ENCODE peak calls at places on chromosomes 12 and 14, in nine cellular contexts. P is tibial nerve, F is GM12864, N is heart left ventricle, H is astrocyte of the cerebellum, S is WERI-Rb-1, O is adrenal gland, K is mesendoderm, U is iPS DF 6.9. T is an unnamed sample.

GRCh38 chr12:78402366-78403134 is 462.0 kb upstream of the SYT1 start:
- DNase-seq in N (no peak), F (no peak), U (no peak), O (no peak), K (no peak), S (no peak), H (no peak), P (no peak), T (no peak)

GRCh38 chr12:3538691-3539030 is 47.7 kb downstream of the PRMT8 start:
- DNase-seq in F (no peak), P (no peak), O (no peak), N (no peak), H (no peak), S (no peak), K (no peak), U (no peak), T (no peak)

GRCh38 chr12:32125455-32126084 is 18.9 kb downstream of the BICD1 start:
- DNase-seq in H (no peak), N (no peak), P (no peak), S (no peak), U (no peak), K (no peak), O (no peak), F (no peak), T (no peak)

GRCh38 chr14:104933721-104934379 is 9.2 kb downstream of the PLD4 start:
- DNase-seq in U (no peak), S (no peak), K (no peak), F (no peak), P (peak), O (no peak), N (no peak), H (no peak), T (no peak)

GRCh38 chr14:63203618-63204406 is 431 bp upstream of the RHOJ start:
- DNase-seq in K (peak), S (peak), H (peak), U (peak), N (peak), P (peak), O (peak), F (no peak), T (peak)

GRCh38 chr14:105945891-105946290 is 419.5 kb downstream of the TMEM121 start:
- DNase-seq in P (no peak), N (peak), K (no peak), U (no peak), S (no peak), F (no peak), O (no peak), H (no peak), T (no peak)

GRCh38 chr14:69107407-69108003 is 45.4 kb downstream of the DCAF5 start:
- DNase-seq in U (no peak), S (peak), K (peak), F (no peak), O (peak), H (peak), P (no peak), N (peak), T (no peak)

GRCh38 chr12:46160081-46160980 is 108.5 kb downstream of the SLC38A1 start:
- DNase-seq in K (no peak), O (no peak), N (no peak), U (no peak), F (no peak), P (no peak), S (no peak), H (peak), T (peak)

GRCh38 chr14:77457115-77457521 is 283 bp downstream of the VIPAS39 start:
- DNase-seq in P (no peak), H (peak), U (no peak), F (no peak), O (no peak), S (no peak), K (no peak), N (no peak), T (no peak)

DNA sequence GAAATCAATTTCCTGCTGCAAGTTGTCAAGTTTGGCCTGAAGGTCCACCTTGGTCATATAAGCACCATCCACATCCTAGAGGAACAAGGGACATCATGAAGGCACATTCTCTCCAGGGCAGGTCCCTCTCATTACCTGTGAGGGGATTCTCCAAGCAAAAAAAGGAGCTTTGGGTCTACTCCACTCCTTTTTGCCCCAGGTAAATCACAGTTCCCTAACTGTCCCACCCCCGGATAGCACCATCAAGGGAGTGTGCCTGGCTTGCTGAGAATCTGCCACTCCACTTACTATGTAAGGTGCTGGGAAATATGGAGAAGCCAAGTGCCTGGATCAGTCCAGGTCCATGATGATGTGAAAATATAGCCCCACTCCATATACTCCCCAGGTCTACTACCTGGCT is 2.5 kb downstream of the KRT1 start:
- DNase-seq in P (no peak), N (no peak), O (no peak), F (no peak), K (no peak), U (no peak), H (no peak), S (no peak), T (no peak)
- H3K4me3 ChIP-seq in P (no peak), N (no peak), O (no peak), F (no peak), K (no peak), U (no peak), H (no peak), S (no peak), T (no peak)

DNA sequence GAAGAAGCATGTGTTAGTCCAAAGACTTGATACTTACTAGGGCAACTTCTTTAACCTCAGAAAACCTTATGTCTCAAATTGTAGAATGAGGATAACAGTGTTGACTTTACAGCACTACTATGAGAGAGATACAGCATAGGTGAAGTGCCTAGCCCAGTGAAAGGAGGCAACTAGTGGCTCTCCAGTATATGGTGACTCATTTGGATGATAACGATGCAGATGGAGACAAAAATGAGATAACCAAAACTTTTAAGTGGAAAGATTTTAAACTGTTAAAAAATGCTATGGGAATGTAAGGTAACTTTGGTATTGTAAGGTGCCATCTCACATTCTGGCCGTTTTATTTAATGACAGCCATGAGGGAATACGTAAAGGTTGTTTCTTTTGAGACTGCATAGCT is 2.7 kb downstream of the PHC1 start:
- DNase-seq in P (no peak), N (no peak), H (no peak), O (no peak), S (no peak), U (no peak), F (no peak), K (no peak), T (no peak)
- H3K4me3 ChIP-seq in P (no peak), N (no peak), H (no peak), O (no peak), S (no peak), U (peak), F (no peak), K (no peak), T (no peak)

DNA sequence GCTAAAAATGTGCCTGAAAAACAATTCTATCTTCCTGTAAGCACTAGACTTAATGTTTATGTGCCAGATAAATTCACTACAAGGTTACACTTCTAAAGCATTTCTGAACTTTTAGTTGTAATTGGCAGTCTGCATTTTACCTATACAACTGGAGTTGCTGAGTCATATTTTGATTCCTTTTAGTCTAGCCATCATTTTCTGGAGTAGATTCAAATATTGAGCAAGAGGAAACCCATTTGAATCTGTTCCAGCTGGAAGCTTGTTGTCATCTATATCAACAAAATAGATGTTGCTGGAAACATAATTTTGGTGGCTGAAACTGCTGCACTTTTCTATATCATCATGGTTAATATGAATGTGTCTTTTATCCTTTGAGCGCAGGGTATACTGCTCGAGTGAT is 122.2 kb upstream of the CCDC175 start:
- DNase-seq in K (no peak), U (no peak), S (no peak), F (no peak), N (no peak), O (no peak), H (peak), P (no peak), T (peak)
- H3K4me3 ChIP-seq in K (no peak), U (no peak), S (no peak), F (no peak), N (no peak), O (no peak), H (no peak), P (no peak), T (no peak)

GRCh38 chr12:53207042-53207441 is at the start of gene ITGB7:
- DNase-seq in P (no peak), F (peak), K (no peak), O (no peak), S (no peak), H (no peak), U (no peak), N (no peak), T (no peak)
- H3K4me3 ChIP-seq in P (peak), F (peak), K (no peak), O (no peak), S (no peak), H (no peak), U (no peak), N (no peak), T (no peak)

GRCh38 chr14:82403972-82404371 is 870.3 kb upstream of the SEL1L start:
- DNase-seq in K (peak), P (no peak), U (no peak), F (no peak), S (no peak), N (no peak), H (no peak), O (no peak), T (no peak)

GRCh38 chr14:82394916-82395315 is 861.3 kb upstream of the SEL1L start:
- DNase-seq in P (no peak), S (no peak), K (no peak), U (no peak), O (no peak), F (no peak), H (no peak), N (no peak), T (no peak)

GRCh38 chr14:82398313-82398712 is 864.7 kb upstream of the SEL1L start:
- DNase-seq in F (no peak), S (no peak), P (no peak), K (peak), N (no peak), O (no peak), H (no peak), U (no peak), T (no peak)
- H3K4me3 ChIP-seq in F (no peak), S (no peak), P (no peak), K (no peak), N (no peak), O (no peak), H (no peak), U (no peak), T (no peak)

DNA sequence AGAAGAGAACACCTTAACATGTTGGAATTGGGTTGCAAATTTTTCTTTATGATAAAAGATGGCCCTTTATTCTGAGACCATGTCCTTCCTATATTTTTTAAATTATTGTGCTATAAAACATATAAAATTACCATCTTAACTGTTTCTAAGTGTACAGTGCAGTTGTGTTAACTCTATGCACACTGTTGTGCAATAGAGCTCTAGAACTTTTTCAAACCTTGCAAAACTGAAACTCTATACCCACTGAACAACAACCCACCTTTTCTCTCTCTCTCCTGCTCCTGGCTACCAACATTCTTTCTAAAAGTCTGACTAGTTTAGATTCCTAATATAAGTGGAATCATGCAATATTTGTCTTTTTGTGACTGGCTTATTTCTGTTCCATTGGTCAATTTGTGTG is 7.8 kb upstream of the CPM start:
- DNase-seq in H (no peak), S (no peak), N (no peak), O (no peak), K (no peak), P (no peak), U (no peak), F (no peak), T (no peak)
- H3K4me3 ChIP-seq in H (no peak), S (no peak), N (no peak), O (no peak), K (no peak), P (no peak), U (no peak), F (no peak), T (no peak)

GRCh38 chr12:76424941-76425340 is 76.7 kb upstream of the BBS10 start:
- DNase-seq in S (no peak), P (no peak), H (no peak), U (no peak), O (no peak), K (no peak), F (no peak), N (no peak), T (no peak)

GRCh38 chr12:76426160-76426559 is 77.9 kb upstream of the BBS10 start:
- DNase-seq in N (no peak), P (no peak), S (no peak), F (no peak), O (no peak), K (no peak), H (no peak), U (no peak), T (no peak)

GRCh38 chr12:76422154-76422877 is 74.1 kb upstream of the BBS10 start:
- DNase-seq in K (no peak), O (no peak), N (no peak), S (no peak), H (no peak), P (no peak), U (no peak), F (no peak), T (no peak)

GRCh38 chr12:76420221-76420620 is 72.0 kb upstream of the BBS10 start:
- DNase-seq in H (no peak), U (no peak), O (no peak), N (no peak), K (no peak), F (no peak), P (no peak), S (no peak), T (no peak)

GRCh38 chr12:76422878-76423438 is 74.7 kb upstream of the BBS10 start:
- DNase-seq in U (no peak), F (no peak), O (no peak), P (no peak), K (peak), N (no peak), H (peak), S (no peak), T (no peak)
- H3K4me3 ChIP-seq in U (no peak), F (no peak), O (no peak), P (no peak), K (no peak), N (no peak), H (no peak), S (peak), T (no peak)

GRCh38 chr12:68791897-68792481 is 16.0 kb upstream of the MDM2 start:
- DNase-seq in S (no peak), H (no peak), K (no peak), O (no peak), N (no peak), F (no peak), U (no peak), P (no peak), T (no peak)

GRCh38 chr12:68789144-68789878 is 18.7 kb upstream of the MDM2 start:
- DNase-seq in N (no peak), K (no peak), S (no peak), H (no peak), U (no peak), P (no peak), O (no peak), F (no peak), T (no peak)

GRCh38 chr12:68792952-68793351 is 15.0 kb upstream of the MDM2 start:
- DNase-seq in P (no peak), U (no peak), K (peak), O (no peak), F (no peak), N (no peak), S (peak), H (no peak), T (no peak)

GRCh38 chr12:68790081-68790951 is 17.7 kb upstream of the MDM2 start:
- DNase-seq in U (no peak), F (no peak), H (no peak), S (no peak), P (no peak), N (no peak), K (no peak), O (no peak), T (no peak)

GRCh38 chr12:68790952-68791234 is 17.1 kb upstream of the MDM2 start:
- DNase-seq in P (no peak), K (no peak), H (no peak), F (no peak), U (no peak), N (no peak), O (no peak), S (no peak), T (no peak)
- H3K4me3 ChIP-seq in P (no peak), K (no peak), H (no peak), F (no peak), U (no peak), N (no peak), O (no peak), S (no peak), T (no peak)

DNA sequence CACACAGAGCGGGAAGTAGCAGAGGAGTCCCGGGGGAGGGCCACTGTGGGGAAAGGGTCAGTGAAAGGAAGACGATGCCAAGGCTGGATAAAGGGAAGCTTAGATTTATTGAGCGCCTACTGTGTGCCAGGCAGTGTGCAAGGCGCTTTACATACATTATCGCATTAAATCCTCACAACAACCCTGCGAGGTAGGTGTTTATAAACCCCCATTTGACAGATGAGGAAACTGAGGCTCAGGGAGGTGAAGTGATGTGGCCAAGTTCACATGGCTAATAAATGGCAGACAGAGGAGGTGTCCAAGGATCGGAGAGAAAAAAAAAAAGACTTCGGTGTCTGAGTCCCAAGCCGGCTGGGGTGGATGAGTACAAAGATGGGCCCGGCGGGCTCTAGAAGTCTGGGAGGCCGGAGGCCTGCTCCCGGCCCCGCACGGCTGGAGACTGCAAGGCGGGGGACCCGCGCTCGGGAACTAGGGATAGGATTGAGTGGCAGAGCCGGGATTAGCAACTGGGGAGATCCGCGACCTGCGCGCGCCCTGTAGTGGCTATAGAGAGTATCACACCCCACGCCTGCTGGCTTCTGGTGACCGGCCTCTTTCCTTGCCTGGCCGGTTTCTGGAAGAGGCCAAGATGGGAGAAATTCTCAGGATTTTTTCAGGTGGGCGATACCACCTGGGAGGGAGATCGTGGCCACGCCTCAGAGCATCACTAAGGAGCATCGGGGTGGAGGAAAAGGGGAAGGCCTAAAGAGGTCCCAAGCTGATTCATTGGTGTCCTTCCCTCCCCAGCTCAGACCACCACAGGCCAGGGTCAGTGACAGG is 3.9 kb downstream of the DDN start:
- DNase-seq in K (peak), N (peak), H (peak), O (peak), F (no peak), U (no peak), P (peak), S (peak), T (no peak)
- H3K4me3 ChIP-seq in K (no peak), N (no peak), H (no peak), O (no peak), F (peak), U (no peak), P (peak), S (no peak), T (peak)

T was measured in skeletal muscle cell.